ENCODE peak calls at places on chromosomes 3 and 15, in nine cellular contexts. U is cardiac muscle cell; E is HL-60; G is naive thymus-derived CD4-positive, alpha-beta T cell; L is AG10803; K is mucosa of descending colon; P is neural progenitor cell; T is thoracic aorta; D is fibroblast of mammary gland. V is an unnamed sample.

GRCh38 chr3:188776447-188776846 is 395.3 kb upstream of the TPRG1 start:
- DNase-seq in U (no peak), E (no peak), G (no peak), L (peak), K (no peak), P (peak), T (no peak), D (peak), V (no peak)

GRCh38 chr3:53626876-53627275 is 132.5 kb downstream of the CACNA1D start:
- DNase-seq in U (no peak), E (no peak), G (no peak), L (no peak), K (no peak), P (no peak), T (no peak), D (no peak), V (no peak)

GRCh38 chr15:73386238-73386637 is 17.5 kb upstream of the HCN4 start:
- DNase-seq in U (no peak), E (no peak), G (no peak), L (no peak), K (no peak), P (no peak), T (no peak), D (no peak), V (no peak)

GRCh38 chr3:10285742-10286524 is 6.8 kb downstream of the GHRL start:
- DNase-seq in U (no peak), E (no peak), G (no peak), L (no peak), K (no peak), P (no peak), T (no peak), D (peak), V (no peak)

GRCh38 chr15:29032776-29033175 is 147.0 kb downstream of the APBA2 start:
- DNase-seq in U (no peak), E (no peak), G (no peak), L (no peak), K (no peak), P (no peak), T (no peak), D (no peak), V (no peak)

GRCh38 chr3:73576995-73577394 is 47.7 kb downstream of the PDZRN3 start:
- DNase-seq in U (no peak), E (no peak), G (no peak), L (no peak), K (no peak), P (no peak), T (no peak), D (peak), V (no peak)

GRCh38 chr3:183537295-183537730 is 18.2 kb downstream of the KLHL6 start:
- DNase-seq in U (no peak), E (peak), G (no peak), L (peak), K (no peak), P (no peak), T (no peak), D (peak), V (no peak)

GRCh38 chr15:38698215-38698614 is 133.6 kb upstream of the RASGRP1 start:
- DNase-seq in U (no peak), E (no peak), G (no peak), L (no peak), K (no peak), P (no peak), T (no peak), D (no peak), V (no peak)

GRCh38 chr15:70882361-70882760 is 9.9 kb downstream of the THAP10 start:
- DNase-seq in U (no peak), E (no peak), G (no peak), L (no peak), K (no peak), P (no peak), T (no peak), D (no peak), V (no peak)

GRCh38 chr15:59364238-59364637 is 8.4 kb downstream of the MYO1E start:
- DNase-seq in U (no peak), E (no peak), G (no peak), L (no peak), K (no peak), P (no peak), T (no peak), D (peak), V (no peak)

GRCh38 chr3:73024836-73025235 is 28.2 kb downstream of the PPP4R2 start:
- DNase-seq in U (no peak), E (no peak), G (no peak), L (no peak), K (no peak), P (no peak), T (no peak), D (no peak), V (no peak)

GRCh38 chr15:83365370-83365938 is 81.0 kb upstream of the BNC1 start:
- DNase-seq in U (peak), E (no peak), G (no peak), L (peak), K (no peak), P (peak), T (no peak), D (peak), V (no peak)

GRCh38 chr3:14201881-14202684 is 23.5 kb downstream of the LSM3 start:
- DNase-seq in U (peak), E (no peak), G (no peak), L (peak), K (no peak), P (no peak), T (no peak), D (no peak), V (no peak)

GRCh38 chr15:56496635-56497034 is 31.7 kb upstream of the MNS1 start:
- DNase-seq in U (peak), E (peak), G (peak), L (peak), K (no peak), P (peak), T (no peak), D (peak), V (peak)

GRCh38 chr3:535566-536416 is 339.2 kb downstream of the CHL1 start:
- DNase-seq in U (peak), E (no peak), G (no peak), L (peak), K (peak), P (peak), T (no peak), D (peak), V (no peak)

GRCh38 chr15:60704129-60704528 is 225.2 kb upstream of the ICE2 start:
- DNase-seq in U (no peak), E (no peak), G (no peak), L (no peak), K (peak), P (no peak), T (no peak), D (no peak), V (no peak)

GRCh38 chr15:45549831-45550230 is 27.3 kb upstream of the SLC30A4 start:
- DNase-seq in U (no peak), E (no peak), G (no peak), L (peak), K (no peak), P (no peak), T (no peak), D (peak), V (no peak)

GRCh38 chr3:36964827-36965226 is 20.0 kb upstream of the TRANK1 start:
- DNase-seq in U (no peak), E (no peak), G (no peak), L (no peak), K (no peak), P (no peak), T (no peak), D (no peak), V (no peak)

GRCh38 chr3:36960502-36960901 is 15.6 kb upstream of the TRANK1 start:
- DNase-seq in U (no peak), E (no peak), G (no peak), L (no peak), K (no peak), P (no peak), T (no peak), D (no peak), V (no peak)

GRCh38 chr3:36969085-36969484 is 23.8 kb downstream of the EPM2AIP1 start:
- DNase-seq in U (no peak), E (no peak), G (no peak), L (no peak), K (no peak), P (no peak), T (no peak), D (no peak), V (no peak)

GRCh38 chr3:36969540-36970432 is 23.1 kb downstream of the EPM2AIP1 start:
- DNase-seq in U (peak), E (peak), G (peak), L (peak), K (no peak), P (peak), T (no peak), D (peak), V (peak)

DNA sequence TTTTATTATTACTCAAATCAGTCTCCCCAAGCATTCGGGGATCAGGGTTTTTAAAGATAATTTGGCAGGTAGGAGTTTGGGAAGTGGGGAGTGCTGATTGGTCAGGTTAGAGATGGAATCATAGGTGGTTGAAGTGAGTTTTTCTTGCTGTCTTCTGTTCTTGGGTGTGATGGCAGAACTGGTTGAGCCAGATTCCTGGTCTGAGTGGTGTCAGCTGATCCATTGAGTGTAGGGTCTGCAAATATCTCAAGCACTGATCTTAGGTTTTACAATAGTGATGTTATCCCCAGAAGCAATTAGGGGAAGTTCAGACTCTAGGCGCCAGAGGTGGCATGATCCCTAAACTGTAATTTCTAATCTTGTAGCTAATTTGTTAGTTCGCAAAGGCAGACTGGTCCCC is 20.6 kb upstream of the TRANK1 start:
- DNase-seq in U (no peak), E (no peak), G (no peak), L (no peak), K (no peak), P (no peak), T (no peak), D (no peak), V (no peak)
- H3K4me3 ChIP-seq in U (no peak), E (no peak), G (no peak), L (no peak), K (no peak), P (no peak), T (no peak), D (no peak), V (no peak)

GRCh38 chr3:123420416-123420968 is 28.4 kb downstream of the ADCY5 start:
- DNase-seq in U (no peak), E (no peak), G (no peak), L (no peak), K (no peak), P (no peak), T (no peak), D (no peak), V (no peak)

GRCh38 chr3:123423026-123423425 is 25.9 kb downstream of the ADCY5 start:
- DNase-seq in U (no peak), E (no peak), G (no peak), L (no peak), K (peak), P (no peak), T (no peak), D (no peak), V (no peak)

GRCh38 chr3:123421353-123422174 is 27.3 kb downstream of the ADCY5 start:
- DNase-seq in U (no peak), E (no peak), G (no peak), L (no peak), K (no peak), P (no peak), T (no peak), D (peak), V (no peak)

GRCh38 chr3:123423806-123424205 is 25.1 kb downstream of the ADCY5 start:
- DNase-seq in U (no peak), E (no peak), G (no peak), L (no peak), K (no peak), P (no peak), T (no peak), D (no peak), V (no peak)

DNA sequence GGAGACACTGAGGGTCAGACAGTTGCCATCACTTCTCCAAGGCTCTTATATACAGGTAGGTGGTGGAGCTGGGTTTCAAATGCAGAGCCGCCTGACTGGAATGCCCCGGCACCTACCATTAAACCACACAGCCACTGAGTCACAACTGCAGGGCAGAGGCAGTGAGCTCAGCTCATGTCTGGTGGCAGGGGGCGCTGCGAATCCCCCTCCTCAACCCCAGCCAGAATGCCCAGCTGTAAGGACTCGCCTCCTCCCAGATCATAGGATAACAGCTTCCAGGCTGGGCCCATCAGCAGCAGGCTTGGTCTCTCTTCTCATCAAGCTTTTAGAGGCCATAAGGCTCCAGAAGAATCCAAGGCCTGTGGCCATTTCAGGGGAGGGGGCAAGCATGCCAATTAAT is 26.4 kb downstream of the ADCY5 start:
- DNase-seq in U (no peak), E (no peak), G (no peak), L (no peak), K (no peak), P (no peak), T (no peak), D (no peak), V (no peak)
- H3K4me3 ChIP-seq in U (no peak), E (no peak), G (no peak), L (no peak), K (no peak), P (no peak), T (no peak), D (no peak), V (no peak)

DNA sequence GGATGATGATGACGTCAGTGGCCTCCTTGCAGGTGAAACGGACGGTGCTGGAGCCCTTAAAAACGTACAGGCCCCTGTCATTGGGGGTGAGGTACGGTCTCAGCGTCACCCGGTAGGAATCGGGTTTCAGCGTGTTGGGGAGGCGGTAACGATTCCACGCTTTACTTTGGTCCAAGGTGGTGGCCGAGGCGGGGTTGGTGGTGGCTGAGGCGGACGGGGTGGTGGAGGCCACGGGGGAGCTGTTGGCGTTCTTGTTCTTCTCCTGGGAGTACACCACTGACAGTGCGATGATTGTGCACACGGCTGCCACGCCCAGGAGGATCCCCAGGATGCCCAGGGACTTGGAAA is 8.5 kb downstream of the ANPEP start:
- DNase-seq in U (no peak), E (no peak), G (no peak), L (no peak), K (no peak), P (no peak), T (no peak), D (no peak), V (no peak)
- H3K4me3 ChIP-seq in U (no peak), E (no peak), G (no peak), L (no peak), K (no peak), P (no peak), T (no peak), D (no peak), V (no peak)

GRCh38 chr15:23484870-23485269 is 37.8 kb upstream of the GOLGA6L2 start:
- DNase-seq in U (no peak), E (no peak), G (no peak), L (no peak), K (no peak), P (no peak), T (no peak), D (no peak), V (no peak)

GRCh38 chr15:23482764-23483489 is 35.9 kb upstream of the GOLGA6L2 start:
- DNase-seq in U (no peak), E (no peak), G (no peak), L (no peak), K (no peak), P (no peak), T (no peak), D (no peak), V (no peak)

GRCh38 chr15:23483821-23484299 is 36.8 kb upstream of the GOLGA6L2 start:
- DNase-seq in U (peak), E (no peak), G (no peak), L (no peak), K (no peak), P (no peak), T (no peak), D (no peak), V (no peak)

GRCh38 chr15:23477920-23478319 is 30.9 kb upstream of the GOLGA6L2 start:
- DNase-seq in U (no peak), E (no peak), G (no peak), L (no peak), K (no peak), P (no peak), T (no peak), D (no peak), V (no peak)

GRCh38 chr15:23482228-23482627 is 35.2 kb upstream of the GOLGA6L2 start:
- DNase-seq in U (no peak), E (no peak), G (no peak), L (no peak), K (no peak), P (no peak), T (no peak), D (no peak), V (no peak)
- H3K4me3 ChIP-seq in U (no peak), E (no peak), G (no peak), L (no peak), K (no peak), P (no peak), T (no peak), D (no peak), V (no peak)

GRCh38 chr3:160698806-160699205 is 21.8 kb downstream of the ARL14 start:
- DNase-seq in U (no peak), E (no peak), G (no peak), L (no peak), K (no peak), P (no peak), T (no peak), D (no peak), V (no peak)

GRCh38 chr3:160695906-160696305 is 18.9 kb downstream of the ARL14 start:
- DNase-seq in U (no peak), E (no peak), G (no peak), L (no peak), K (no peak), P (no peak), T (no peak), D (no peak), V (no peak)

GRCh38 chr3:160694345-160694744 is 17.4 kb downstream of the ARL14 start:
- DNase-seq in U (no peak), E (no peak), G (no peak), L (no peak), K (no peak), P (no peak), T (no peak), D (no peak), V (no peak)

GRCh38 chr3:160695003-160695402 is 18.0 kb downstream of the ARL14 start:
- DNase-seq in U (no peak), E (no peak), G (no peak), L (no peak), K (no peak), P (no peak), T (no peak), D (no peak), V (no peak)

GRCh38 chr3:160697628-160698382 is 20.8 kb downstream of the ARL14 start:
- DNase-seq in U (no peak), E (no peak), G (no peak), L (peak), K (no peak), P (no peak), T (no peak), D (peak), V (no peak)
- H3K4me3 ChIP-seq in U (no peak), E (no peak), G (no peak), L (no peak), K (no peak), P (no peak), T (no peak), D (no peak), V (no peak)

DNA sequence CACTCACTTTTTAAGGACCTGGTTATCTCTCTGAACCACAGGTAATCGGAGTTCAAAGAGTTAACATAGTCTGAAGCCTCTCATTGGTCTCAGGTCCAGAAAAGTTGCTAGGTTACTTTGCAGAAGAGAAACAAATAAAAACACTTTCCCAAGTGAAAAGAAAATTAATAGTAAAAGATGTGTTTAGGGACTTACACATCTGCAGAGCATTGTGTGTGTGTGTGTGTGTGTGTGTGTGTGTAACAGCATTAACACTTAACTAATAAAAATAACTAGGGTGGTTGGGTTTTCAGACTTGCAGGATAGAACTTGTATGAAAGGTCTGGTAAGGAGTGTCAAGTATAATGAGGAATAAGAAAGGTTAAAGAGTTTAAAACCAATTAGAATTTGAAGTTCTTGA is 976 bp downstream of the MASP1 start:
- DNase-seq in U (no peak), E (no peak), G (no peak), L (peak), K (no peak), P (no peak), T (no peak), D (no peak), V (no peak)
- H3K4me3 ChIP-seq in U (peak), E (no peak), G (no peak), L (peak), K (no peak), P (no peak), T (no peak), D (no peak), V (no peak)